ENCODE peak calls at places on chromosomes 3 and 15, in five cellular contexts. H is HTR-8/SVneo; R is activated CD4-positive, alpha-beta memory T cell treated with anti-CD3 and anti-CD28 coated beads for 36 hours; B is naive thymus-derived CD4-positive, alpha-beta T cell; M is activated T-helper 1 cell treated with anti-CD3 and anti-CD28 coated beads, Interleukin-12 subunit alpha, Interleukin-12 subunit beta, Interleukin-2, Interleukin-4 antibody, amounts not matched to agents 30 ng/mL and 10 ng/mL and 1 ng/mL, durations not matched to agents 14 hours and 24 hours and 36 hours. X is an unnamed sample.

GRCh38 chr15:71627604-71628003 is 182.8 kb upstream of the NR2E3 start:
- DNase-seq in B (no peak), H (no peak), M (no peak), R (no peak), X (no peak)

GRCh38 chr3:37729119-37729518 is 132.6 kb upstream of the CTDSPL start:
- DNase-seq in B (no peak), R (no peak), M (no peak), H (no peak), X (no peak)

GRCh38 chr3:116930786-116931185 is 221.2 kb downstream of the TUSC7 start:
- DNase-seq in R (no peak), M (no peak), B (no peak), H (no peak), X (no peak)

GRCh38 chr3:197736010-197736490 is 654 bp downstream of the RUBCN start:
- DNase-seq in R (peak; percentile 75), M (peak; percentile 26), H (no peak), B (peak; percentile 24), X (no peak)

GRCh38 chr3:160774172-160774571 is 18.1 kb downstream of the PPM1L start:
- DNase-seq in B (no peak), M (no peak), H (no peak), R (no peak), X (no peak)

GRCh38 chr3:59243476-59243875 is 193.7 kb upstream of the CFAP20DC start:
- DNase-seq in H (no peak), M (no peak), B (no peak), R (no peak), X (no peak)

GRCh38 chr3:128069271-128069670 is 17.0 kb downstream of the SEC61A1 start:
- DNase-seq in R (no peak), H (no peak), M (no peak), B (no peak), X (no peak)

GRCh38 chr3:70729845-70730244 is 417.4 kb upstream of the MDFIC2 start:
- DNase-seq in R (no peak), H (no peak), M (no peak), B (no peak), X (no peak)

GRCh38 chr15:99440029-99440428 is 125.8 kb upstream of the MEF2A start:
- DNase-seq in R (no peak), M (no peak), B (no peak), H (no peak), X (no peak)

GRCh38 chr3:177451940-177452484 is 254.7 kb upstream of the TBL1XR1 start:
- DNase-seq in R (no peak), M (no peak), B (no peak), H (no peak), X (no peak)

GRCh38 chr15:74769463-74770025 is 12.3 kb upstream of the CSK start:
- DNase-seq in R (no peak), M (no peak), B (no peak), H (no peak), X (no peak)

GRCh38 chr15:78951841-78952238 is 7.0 kb upstream of the CTSH start:
- DNase-seq in M (no peak), H (no peak), R (no peak), B (no peak), X (peak; percentile 58)

GRCh38 chr3:102123590-102124190 is 274.4 kb downstream of the NFKBIZ start:
- DNase-seq in H (no peak), M (no peak), B (no peak), R (no peak), X (no peak)

GRCh38 chr3:119939087-119939486 is 155.2 kb downstream of the GSK3B start:
- DNase-seq in M (no peak), H (no peak), B (no peak), R (no peak), X (no peak)

GRCh38 chr3:116263842-116264545 is 181.3 kb downstream of the LSAMP start:
- DNase-seq in H (no peak), R (no peak), M (no peak), B (no peak), X (no peak)

GRCh38 chr15:52783191-52783829 is 6.8 kb downstream of the ONECUT1 start:
- DNase-seq in H (no peak), R (no peak), M (no peak), B (no peak), X (no peak)

GRCh38 chr15:78063966-78064365 is 13.5 kb downstream of the TBC1D2B start:
- DNase-seq in B (no peak), R (no peak), M (no peak), H (no peak), X (no peak)

GRCh38 chr15:68022061-68022460 is 32.1 kb upstream of the PIAS1 start:
- DNase-seq in R (no peak), B (no peak), H (no peak), M (no peak), X (no peak)

GRCh38 chr3:129558772-129559564 is 16.0 kb downstream of the H1-8 start:
- DNase-seq in B (no peak), R (no peak), M (no peak), H (peak; percentile 88), X (peak; percentile 61)

GRCh38 chr3:107235923-107236315 is 141.3 kb upstream of the CCDC54 start:
- DNase-seq in H (peak; percentile 84), B (peak; percentile 78), R (peak; percentile 49), M (peak; percentile 44), X (peak; percentile 81)

GRCh38 chr3:62822905-62823304 is 52.3 kb downstream of the CADPS start:
- DNase-seq in H (no peak), M (no peak), B (no peak), R (no peak), X (no peak)

GRCh38 chr3:171459130-171459941 is 869 bp downstream of the TNIK start:
- DNase-seq in M (peak; percentile 29), H (no peak), B (peak; percentile 70), R (peak; percentile 70), X (no peak)

GRCh38 chr3:159620281-159620680 is 368.4 kb upstream of the IL12A start:
- DNase-seq in R (no peak), H (no peak), B (no peak), M (no peak), X (no peak)